ENCODE peak calls at places on chromosomes 3 and 15, in nine cellular contexts. K is A549, R is chondrocyte, W is LNCaP clone FGC, N is cardiac muscle cell, Z is fibroblast of the aortic adventitia, H is RWPE1, B is stomach, F is HCT116. A is an unnamed sample.

GRCh38 chr3:119235151-119235550 is 5.5 kb downstream of the B4GALT4 start:
- DNase-seq in K (peak; percentile 27), R (no peak), W (no peak), N (peak; percentile 59), Z (peak; percentile 74), H (peak; percentile 55), B (no peak), F (no peak), A (no peak)

GRCh38 chr3:132669256-132669777 is 9.2 kb downstream of the UBA5 start:
- DNase-seq in K (no peak), R (no peak), W (no peak), N (no peak), Z (no peak), H (no peak), B (no peak), F (no peak), A (no peak)

GRCh38 chr15:98938105-98938417 is 69.5 kb downstream of the PGPEP1L start:
- DNase-seq in K (no peak), R (no peak), W (no peak), N (no peak), Z (no peak), H (no peak), B (no peak), F (no peak), A (no peak)

GRCh38 chr3:4350789-4351163 is 47.6 kb downstream of the SETMAR start:
- DNase-seq in K (peak; percentile 70), R (no peak), W (peak; percentile 34), N (peak; percentile 91), Z (peak; percentile 88), H (peak; percentile 44), B (no peak), F (peak; percentile 37), A (peak; percentile 35)

GRCh38 chr3:21752749-21753347 is 1.8 kb upstream of the ZNF385D start:
- DNase-seq in K (peak; percentile 30), R (no peak), W (peak; percentile 64), N (peak; percentile 73), Z (peak; percentile 75), H (no peak), B (no peak), F (no peak), A (no peak)

GRCh38 chr15:57237282-57237642 is 139.0 kb upstream of the CGNL1 start:
- DNase-seq in K (no peak), R (no peak), W (no peak), N (no peak), Z (no peak), H (no peak), B (no peak), F (no peak), A (no peak)

GRCh38 chr15:94266789-94267188 is 35.4 kb downstream of the MCTP2 start:
- DNase-seq in K (no peak), R (no peak), W (peak; percentile 57), N (no peak), Z (no peak), H (no peak), B (no peak), F (no peak), A (no peak)

GRCh38 chr15:60006203-60006782 is 2.2 kb downstream of the FOXB1 start:
- DNase-seq in K (no peak), R (no peak), W (peak; percentile 81), N (peak; percentile 30), Z (peak; percentile 21), H (peak; percentile 51), B (no peak), F (no peak), A (peak; percentile 12)

GRCh38 chr3:13525827-13526625 is 22.9 kb upstream of the FBLN2 start:
- DNase-seq in K (no peak), R (peak; percentile 91), W (no peak), N (no peak), Z (peak; percentile 55), H (no peak), B (no peak), F (no peak), A (no peak)

GRCh38 chr3:158742861-158743260 is 10.6 kb upstream of the RARRES1 start:
- DNase-seq in K (no peak), R (no peak), W (no peak), N (peak; percentile 51), Z (peak; percentile 67), H (no peak), B (no peak), F (no peak), A (no peak)

GRCh38 chr15:70200511-70200991 is 102.8 kb upstream of the TLE3 start:
- DNase-seq in K (no peak), R (no peak), W (no peak), N (peak; percentile 49), Z (no peak), H (no peak), B (no peak), F (no peak), A (no peak)

GRCh38 chr3:172153335-172153861 is 114.0 kb downstream of the FNDC3B start:
- DNase-seq in K (peak; percentile 83), R (peak; percentile 94), W (no peak), N (peak; percentile 99), Z (peak; percentile 96), H (peak; percentile 73), B (peak; percentile 92), F (peak; percentile 93), A (no peak)

GRCh38 chr3:79233431-79234060 is 534.3 kb downstream of the ROBO1 start:
- DNase-seq in K (no peak), R (no peak), W (no peak), N (no peak), Z (peak; percentile 2), H (no peak), B (no peak), F (no peak), A (no peak)

GRCh38 chr15:40938530-40938870 is 9.4 kb downstream of the DLL4 start:
- DNase-seq in K (no peak), R (no peak), W (no peak), N (no peak), Z (no peak), H (no peak), B (no peak), F (no peak), A (no peak)

GRCh38 chr15:40937762-40938529 is 8.8 kb downstream of the DLL4 start:
- DNase-seq in K (peak; percentile 85), R (no peak), W (peak; percentile 92), N (no peak), Z (no peak), H (peak; percentile 64), B (no peak), F (peak; percentile 64), A (no peak)

GRCh38 chr15:40936234-40936708 is 7.1 kb downstream of the DLL4 start:
- DNase-seq in K (no peak), R (no peak), W (no peak), N (no peak), Z (no peak), H (no peak), B (no peak), F (no peak), A (no peak)

GRCh38 chr15:40934457-40934856 is 5.3 kb downstream of the DLL4 start:
- DNase-seq in K (no peak), R (no peak), W (no peak), N (no peak), Z (no peak), H (no peak), B (no peak), F (no peak), A (no peak)

DNA sequence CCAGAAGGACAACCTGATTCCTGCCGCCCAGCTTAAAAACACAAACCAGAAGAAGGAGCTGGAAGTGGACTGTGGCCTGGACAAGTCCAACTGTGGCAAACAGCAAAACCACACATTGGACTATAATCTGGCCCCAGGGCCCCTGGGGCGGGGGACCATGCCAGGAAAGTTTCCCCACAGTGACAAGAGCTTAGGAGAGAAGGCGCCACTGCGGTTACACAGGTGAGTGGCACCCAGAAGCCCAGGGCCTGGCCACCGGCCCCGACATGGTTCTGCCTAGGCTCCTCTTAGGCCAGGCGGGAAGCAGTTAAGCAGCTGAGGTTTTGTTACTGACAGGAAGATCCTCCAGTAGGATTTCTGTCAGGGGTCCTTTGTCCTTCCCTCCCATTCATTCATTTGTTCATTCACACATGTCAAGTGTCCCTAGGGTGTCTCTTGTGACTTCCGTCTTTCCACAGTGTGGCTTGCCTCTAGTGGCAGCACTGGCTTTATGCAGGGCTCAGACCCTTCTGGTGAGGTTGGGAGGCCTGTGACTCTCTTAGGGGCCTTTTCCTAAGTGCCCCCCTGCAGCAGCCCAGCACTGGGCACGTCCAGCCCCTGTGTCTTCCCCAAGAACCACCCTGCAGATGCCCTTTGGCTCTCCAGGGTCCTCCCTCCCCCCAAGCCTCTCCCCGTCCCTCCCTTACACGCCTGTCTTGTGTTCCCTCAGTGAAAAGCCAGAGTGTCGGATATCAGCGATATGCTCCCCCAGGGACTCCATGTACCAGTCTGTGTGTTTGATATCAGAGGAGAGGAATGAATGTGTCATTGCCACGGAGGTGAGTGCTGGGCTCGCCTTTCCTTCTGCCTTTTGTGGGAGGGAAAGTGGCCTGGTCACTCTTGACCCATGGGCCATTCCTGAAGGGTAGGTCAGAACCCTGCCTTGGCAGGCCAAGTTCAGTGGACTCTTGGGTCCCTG is 7.8 kb downstream of the DLL4 start:
- DNase-seq in K (no peak), R (no peak), W (no peak), N (no peak), Z (no peak), H (no peak), B (no peak), F (no peak), A (no peak)
- TF ChIP-seq CTCF in K (no peak), R (peak; percentile 50), W (no peak), N (no peak), Z (no peak), H (no peak), B (no peak), F (no peak), A (peak; percentile 54)

DNA sequence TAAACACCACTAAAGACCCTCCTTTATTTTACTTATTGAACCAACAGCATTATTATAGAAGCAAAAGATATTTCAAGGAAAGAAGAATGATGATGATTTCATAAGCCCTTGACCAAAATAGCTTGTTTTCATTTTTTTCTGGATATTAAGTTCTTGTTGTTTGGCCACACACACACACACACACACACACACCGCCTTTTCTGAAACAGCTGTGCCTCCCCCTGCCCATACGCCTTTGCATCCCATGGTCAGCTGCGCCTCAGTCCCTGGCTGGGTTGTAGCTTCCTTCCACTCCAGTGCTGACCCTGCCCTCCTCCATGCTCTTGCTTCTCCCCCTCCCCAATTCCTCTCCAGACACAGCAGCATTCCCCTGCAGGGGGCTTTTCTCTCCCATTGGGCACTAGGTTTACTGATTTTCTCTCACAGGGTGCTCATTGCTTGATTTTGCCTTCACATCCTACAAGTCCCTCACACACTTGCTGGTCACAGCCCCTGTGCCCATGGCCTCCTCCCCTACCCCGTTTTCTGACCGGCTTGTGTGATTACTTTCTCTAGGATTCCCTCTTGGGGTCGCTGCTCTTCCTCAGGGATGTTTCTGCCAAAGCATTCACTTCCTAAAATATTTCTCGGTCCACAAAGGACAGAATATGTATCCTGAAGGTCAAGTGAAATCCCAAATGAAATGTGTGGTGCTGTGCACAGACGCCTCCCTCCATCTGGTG is 18.4 kb downstream of the MESP1 start:
- DNase-seq in K (no peak), R (no peak), W (no peak), N (peak; percentile 15), Z (no peak), H (no peak), B (no peak), F (no peak), A (no peak)
- TF ChIP-seq CTCF in K (no peak), R (no peak), W (no peak), N (no peak), Z (no peak), H (no peak), B (no peak), F (no peak), A (no peak)

GRCh38 chr15:77645602-77646001 is 12.9 kb upstream of the LINGO1 start:
- DNase-seq in K (no peak), R (no peak), W (no peak), N (no peak), Z (no peak), H (no peak), B (no peak), F (no peak), A (no peak)
- TF ChIP-seq CTCF in K (no peak), R (no peak), W (no peak), N (no peak), Z (no peak), H (no peak), B (no peak), F (no peak), A (no peak)

GRCh38 chr15:38873151-38873550 is 308.5 kb upstream of the RASGRP1 start:
- DNase-seq in K (peak; percentile 89), R (no peak), W (peak; percentile 86), N (no peak), Z (no peak), H (no peak), B (no peak), F (no peak), A (no peak)
- TF ChIP-seq CTCF in K (no peak), R (peak; percentile 20), W (no peak), N (peak; percentile 20), Z (no peak), H (no peak), B (no peak), F (no peak), A (no peak)